ENCODE peak calls at places on chromosomes 4 and X, in six cellular contexts. P, Z, A, F, E and B are unnamed samples.

GRCh38 chr4:161332696-161333095 is 831.1 kb downstream of the FSTL5 start:
- DNase-seq in P (no peak), F (no peak), E (no peak), A (no peak), Z (no peak), B (no peak)

GRCh38 chrX:13220916-13221315 is 98.9 kb downstream of the ATXN3L start:
- DNase-seq in P (no peak), F (no peak), Z (no peak), A (no peak), E (no peak), B (peak)

GRCh38 chr4:34363842-34364241 is 1880.5 kb downstream of the ARAP2 start:
- DNase-seq in F (no peak), A (no peak), P (no peak), Z (no peak), E (no peak), B (no peak)

GRCh38 chr4:82500106-82500738 is 61.6 kb downstream of the TMEM150C start:
- DNase-seq in A (no peak), F (no peak), Z (no peak), E (no peak), P (no peak), B (no peak)

GRCh38 chr4:169115897-169116254 is 105.8 kb upstream of the CBR4 start:
- DNase-seq in Z (no peak), P (no peak), F (no peak), E (no peak), A (no peak), B (peak)

GRCh38 chr4:130233377-130234047 is 1137.6 kb downstream of the C4orf33 start:
- DNase-seq in E (no peak), A (no peak), P (no peak), Z (peak), F (peak), B (no peak)

GRCh38 chr4:180784940-180785339 is 1458.3 kb upstream of the TENM3 start:
- DNase-seq in P (no peak), F (no peak), A (no peak), Z (no peak), E (no peak), B (no peak)

GRCh38 chrX:119503484-119503861 is 35.2 kb downstream of the SLC25A5 start:
- DNase-seq in A (peak), Z (no peak), P (peak), F (no peak), E (no peak), B (peak)

GRCh38 chrX:71440401-71440800 is 74.2 kb downstream of the TAF1 start:
- DNase-seq in A (no peak), Z (no peak), F (peak), P (no peak), E (no peak), B (no peak)

GRCh38 chrX:56803849-56804681 is 75.0 kb downstream of the NBDY start:
- DNase-seq in F (no peak), P (no peak), A (no peak), Z (no peak), E (no peak), B (no peak)

GRCh38 chr4:181690498-181690897 is 552.7 kb upstream of the TENM3 start:
- DNase-seq in Z (no peak), A (no peak), E (no peak), F (no peak), P (no peak), B (no peak)

GRCh38 chrX:123993904-123994635 is 32.6 kb downstream of the STAG2 start:
- DNase-seq in A (no peak), Z (no peak), F (peak), E (no peak), P (no peak), B (peak)

GRCh38 chrX:134646671-134647070 is 11.6 kb downstream of the PLAC1 start:
- DNase-seq in P (no peak), Z (no peak), A (no peak), E (no peak), F (no peak), B (no peak)

GRCh38 chr4:102551946-102552575 is 50.9 kb downstream of the NFKB1 start:
- DNase-seq in P (no peak), F (no peak), E (no peak), A (no peak), Z (no peak), B (no peak)

GRCh38 chr4:86497980-86498379 is 96.1 kb upstream of the PTPN13 start:
- DNase-seq in F (no peak), Z (no peak), A (no peak), P (no peak), E (no peak), B (no peak)

DNA sequence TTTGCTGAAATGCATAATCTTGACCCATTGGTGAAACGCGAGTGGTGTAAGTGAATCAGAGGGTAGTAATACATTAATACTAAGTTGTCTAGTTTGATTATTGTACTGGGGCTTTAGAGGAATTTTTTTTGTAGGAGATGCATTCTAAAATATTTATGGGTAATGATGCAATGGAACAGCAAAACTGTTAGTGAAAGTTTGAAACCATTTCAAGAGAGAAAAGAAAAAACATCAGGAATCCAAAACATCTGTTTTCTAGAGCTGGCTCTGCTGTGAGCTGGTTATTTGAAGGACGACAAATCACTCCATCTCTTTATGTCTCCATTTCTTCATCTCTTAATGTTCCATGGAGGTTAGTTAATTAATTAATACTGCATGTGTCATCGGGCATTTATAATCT is 351.9 kb upstream of the FAT1 start:
- DNase-seq in A (no peak), F (no peak), Z (no peak), E (no peak), P (no peak), B (no peak)
- TF ChIP-seq MYC in A (no peak), F (no peak), Z (no peak), E (no peak), P (no peak), B (no peak)

GRCh38 chr4:69689530-69690111 is 36.6 kb upstream of the UGT2A1 start:
- DNase-seq in E (peak), F (peak), P (no peak), A (peak), Z (no peak), B (peak)
- TF ChIP-seq MYC in E (no peak), F (no peak), P (no peak), A (no peak), Z (no peak), B (no peak)

DNA sequence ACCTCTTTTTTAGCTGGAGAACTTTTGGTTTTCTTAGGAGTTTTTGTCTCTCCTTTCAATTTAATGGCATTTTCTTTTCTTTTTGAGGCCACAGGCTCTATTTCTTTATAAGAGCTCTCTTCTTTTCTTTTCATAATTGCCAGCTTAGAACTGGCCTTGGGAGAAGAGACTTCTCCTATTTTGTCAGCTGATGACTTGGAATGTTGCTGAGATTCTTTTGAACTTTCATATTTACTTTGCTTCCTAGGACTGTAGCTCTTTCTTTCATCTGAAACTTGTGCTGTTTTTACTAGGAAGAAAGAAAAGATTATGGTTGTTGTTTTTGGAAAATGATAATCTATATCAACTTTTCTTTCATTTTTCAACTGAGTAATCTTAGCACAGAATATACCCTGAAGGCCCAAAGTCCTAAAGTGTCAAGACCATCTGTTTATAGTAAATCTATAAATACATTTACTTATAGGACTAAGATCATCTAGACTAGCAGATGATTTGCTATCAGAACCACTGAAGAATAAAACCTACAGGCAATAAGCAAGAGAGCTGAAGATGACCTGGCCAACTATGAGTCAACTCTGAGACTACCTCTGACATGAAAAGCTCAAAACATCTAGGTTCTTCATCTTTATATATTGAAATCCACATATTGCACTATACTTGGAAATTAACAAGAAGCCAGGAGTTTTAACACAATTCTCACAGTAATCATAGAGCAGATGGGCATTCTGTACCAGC is 45.6 kb downstream of the RFC1 start:
- DNase-seq in Z (no peak), A (no peak), P (no peak), F (no peak), E (no peak), B (peak)
- TF ChIP-seq MYC in Z (no peak), A (no peak), P (no peak), F (no peak), E (no peak), B (no peak)

GRCh38 chrX:40012800-40013682 is 84.7 kb downstream of the BCOR start:
- DNase-seq in F (peak), E (peak), A (peak), P (peak), Z (no peak), B (peak)
- TF ChIP-seq MYC in F (peak), E (no peak), A (no peak), P (no peak), Z (no peak), B (no peak)

DNA sequence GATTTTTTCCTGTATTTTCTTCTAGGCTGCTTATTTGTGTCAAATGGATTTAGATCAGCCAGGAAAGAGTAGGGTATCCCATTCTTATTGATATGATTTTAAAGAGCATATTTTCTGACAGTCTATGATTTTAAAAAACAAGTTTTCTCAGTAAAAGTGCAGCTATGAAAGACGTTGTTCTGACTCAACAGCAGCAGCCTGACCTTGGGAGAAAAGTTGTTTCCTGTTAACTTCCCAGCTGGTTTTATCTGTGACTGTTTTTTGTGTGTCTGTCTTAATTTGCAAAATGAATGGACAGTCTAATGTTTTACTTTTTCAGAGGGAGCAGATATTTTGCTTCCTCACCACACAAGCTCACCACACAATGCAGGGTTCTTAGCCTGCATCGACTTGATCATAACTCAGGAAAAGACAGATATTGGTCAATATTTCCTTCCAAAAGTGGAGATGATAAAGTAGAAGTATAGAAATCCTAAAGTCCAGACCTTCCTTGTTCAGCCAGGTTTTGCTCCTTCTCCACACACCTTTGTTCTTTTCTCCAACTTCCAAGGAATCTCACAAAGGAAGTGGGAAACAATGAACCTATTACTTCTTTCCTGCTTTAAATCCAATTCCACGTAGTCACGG is 689 bp upstream of the MTHFD2L start:
- DNase-seq in E (no peak), P (no peak), F (peak), A (peak), Z (no peak), B (peak)
- TF ChIP-seq MYC in E (no peak), P (no peak), F (no peak), A (no peak), Z (no peak), B (no peak)

DNA sequence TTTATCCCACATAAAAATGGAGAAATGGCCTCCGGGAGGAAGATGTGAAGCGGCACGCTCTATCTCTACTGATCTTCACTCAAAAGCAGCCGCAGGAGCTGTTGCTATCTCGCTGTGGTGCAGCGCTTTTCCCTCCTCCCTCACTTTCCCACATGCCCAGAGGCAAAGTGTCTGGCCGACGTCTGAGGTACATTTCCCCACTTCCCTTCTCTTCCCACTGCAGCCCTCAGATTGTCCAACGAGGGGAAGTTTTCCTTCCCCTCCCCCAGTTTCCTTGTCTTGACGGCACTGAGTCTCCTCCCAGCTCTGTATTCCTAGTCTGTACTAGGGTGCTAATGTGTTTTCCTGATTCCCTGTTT is 662 bp upstream of the COL25A1 start:
- DNase-seq in F (no peak), Z (no peak), P (no peak), E (no peak), A (no peak), B (peak)
- TF ChIP-seq MYC in F (no peak), Z (no peak), P (no peak), E (no peak), A (no peak), B (no peak)

GRCh38 chr4:39823193-39823592 is 125.3 kb downstream of the UBE2K start:
- DNase-seq in F (no peak), A (no peak), E (no peak), Z (no peak), P (no peak), B (no peak)

GRCh38 chr4:39825741-39826231 is 127.8 kb downstream of the UBE2K start:
- DNase-seq in P (peak), A (no peak), Z (no peak), E (no peak), F (no peak), B (peak)

GRCh38 chr4:39820186-39820585 is 122.2 kb downstream of the UBE2K start:
- DNase-seq in P (no peak), E (no peak), Z (no peak), A (no peak), F (no peak), B (peak)

GRCh38 chr4:39821951-39822350 is 124.0 kb downstream of the UBE2K start:
- DNase-seq in Z (no peak), A (no peak), E (no peak), F (no peak), P (no peak), B (no peak)

GRCh38 chr4:39825090-39825489 is 127.2 kb downstream of the UBE2K start:
- DNase-seq in F (peak), A (no peak), Z (no peak), E (no peak), P (no peak), B (no peak)
- TF ChIP-seq MYC in F (no peak), A (no peak), Z (no peak), E (no peak), P (no peak), B (no peak)

GRCh38 chrX:41922694-41923171 is 621 bp downstream of the CASK start:
- DNase-seq in A (no peak), F (peak), Z (no peak), E (peak), P (peak), B (peak)
- TF ChIP-seq MYC in A (no peak), F (no peak), Z (no peak), E (no peak), P (no peak), B (no peak)

GRCh38 chr4:40579983-40580382 is 49.7 kb downstream of the RBM47 start:
- DNase-seq in F (no peak), A (no peak), P (no peak), Z (no peak), E (no peak), B (no peak)
- TF ChIP-seq MYC in F (no peak), A (no peak), P (no peak), Z (no peak), E (no peak), B (no peak)